ENCODE peak calls at places on chromosomes 4 and X, in five cellular contexts. Y is mammary epithelial cell, P is K562, E is GM23248, U is fibroblast of lung. K is an unnamed sample. For H3K79me2, the result is how much of the 10 kb centered on the place peaks cover.

GRCh38 chr4:107718351-107718965 is 1.6 kb downstream of the PAPSS1 start:
- DNase-seq in P (no peak), E (no peak), U (no peak), Y (peak), K (no peak)

GRCh38 chr4:133147365-133147821 is 1.7 kb upstream of the PCDH10 start:
- DNase-seq in Y (no peak), U (no peak), P (no peak), E (no peak), K (no peak)

GRCh38 chr4:150411527-150411926 is 170.4 kb upstream of the MAB21L2 start:
- DNase-seq in P (no peak), Y (no peak), E (no peak), U (no peak), K (no peak)

GRCh38 chrX:52811065-52811625 is at the start of gene XAGE5:
- DNase-seq in P (peak), E (no peak), Y (no peak), U (no peak), K (no peak)

GRCh38 chr4:99463566-99463965 is 28.4 kb upstream of the ADH7 start:
- DNase-seq in E (no peak), U (no peak), Y (peak), P (no peak), K (no peak)

GRCh38 chr4:38759077-38759789 is 23.6 kb downstream of the TLR10 start:
- DNase-seq in U (peak), Y (peak), E (peak), P (peak), K (no peak)

GRCh38 chrX:104659037-104659744 is 93.2 kb downstream of the IL1RAPL2 start:
- DNase-seq in Y (peak), U (no peak), P (no peak), E (no peak), K (no peak)

GRCh38 chr4:165288639-165289428 is 38.6 kb upstream of the MSMO1 start:
- DNase-seq in E (peak), U (peak), P (no peak), Y (peak), K (no peak)

GRCh38 chr4:86117781-86118302 is 242.0 kb downstream of the MAPK10 start:
- DNase-seq in U (peak), Y (no peak), E (peak), P (no peak), K (no peak)

GRCh38 chr4:107709916-107710315 is 10.1 kb downstream of the PAPSS1 start:
- DNase-seq in P (no peak), U (no peak), E (peak), Y (peak), K (no peak)

GRCh38 chr4:141473952-141474351 is 162.4 kb upstream of the IL15 start:
- DNase-seq in Y (no peak), E (peak), U (peak), P (no peak), K (no peak)

GRCh38 chrX:17792842-17793241 is 55.5 kb downstream of the SCML1 start:
- DNase-seq in Y (no peak), P (no peak), U (no peak), E (no peak), K (no peak)

GRCh38 chr4:154506253-154506652 is 14.7 kb upstream of the DCHS2 start:
- DNase-seq in P (peak), E (peak), Y (peak), U (peak), K (no peak)

GRCh38 chr4:164768516-164768915 is 14.6 kb downstream of the SMIM31 start:
- DNase-seq in E (peak), U (peak), P (no peak), Y (no peak), K (no peak)

GRCh38 chr4:95732061-95732460 is 107.8 kb upstream of the PDHA2 start:
- DNase-seq in Y (peak), P (no peak), E (no peak), U (peak), K (no peak)

GRCh38 chr4:182325848-182326255 is 82.7 kb downstream of the TENM3 start:
- DNase-seq in Y (no peak), U (no peak), P (no peak), E (no peak), K (no peak)

GRCh38 chr4:112673076-112673475 is 36.1 kb downstream of the LARP7 start:
- DNase-seq in P (no peak), E (no peak), Y (no peak), U (no peak), K (no peak)

GRCh38 chr4:184267673-184268573 is 50.2 kb upstream of the ENPP6 start:
- DNase-seq in E (peak), Y (peak), P (peak), U (peak), K (peak)

GRCh38 chr4:24642941-24643628 is 58.7 kb upstream of the DHX15 start:
- DNase-seq in U (peak), E (peak), P (no peak), Y (no peak), K (no peak)

GRCh38 chrX:19156223-19156622 is 34.0 kb upstream of the ADGRG2 start:
- DNase-seq in Y (peak), P (no peak), U (no peak), E (peak), K (no peak)

GRCh38 chr4:52106701-52107100 is 55.6 kb downstream of the SPATA18 start:
- DNase-seq in E (peak), P (no peak), Y (no peak), U (peak), K (no peak)

GRCh38 chrX:24173115-24173847 is 23.8 kb downstream of the ZFX start:
- DNase-seq in Y (no peak), U (no peak), E (no peak), P (no peak), K (no peak)

GRCh38 chrX:76253432-76253831 is 80.6 kb downstream of the PBDC1 start:
- DNase-seq in P (peak), E (peak), Y (peak), U (peak), K (no peak)

GRCh38 chr4:125728568-125728967 is 413.8 kb downstream of the FAT4 start:
- DNase-seq in Y (peak), U (peak), P (no peak), E (peak), K (peak)

GRCh38 chr4:109729155-109729562 is 711 bp downstream of the PLA2G12A start:
- DNase-seq in Y (peak), P (peak), U (peak), E (peak), K (no peak)

GRCh38 chrX:21800344-21800770 is 39.1 kb upstream of the MBTPS2 start:
- DNase-seq in U (peak), P (no peak), Y (peak), E (peak), K (no peak)

GRCh38 chrX:30141966-30142365 is 73.4 kb upstream of the MAGEB2 start:
- DNase-seq in P (peak), E (peak), Y (peak), U (peak), K (no peak)

GRCh38 chr4:106255195-106255594 is 60.8 kb downstream of the TBCK start:
- DNase-seq in U (no peak), E (no peak), P (no peak), Y (no peak), K (no peak)

GRCh38 chrX:41906515-41907165 is 16.7 kb downstream of the CASK start:
- DNase-seq in Y (peak), E (peak), P (no peak), U (no peak), K (no peak)

GRCh38 chrX:85140963-85141362 is 102.6 kb downstream of the SATL1 start:
- DNase-seq in E (no peak), Y (no peak), P (no peak), U (no peak), K (no peak)

GRCh38 chr4:73869130-73870055 is at the start of gene CXCL1:
- DNase-seq in E (peak), Y (peak), P (peak), U (no peak), K (no peak)

GRCh38 chr4:165626316-165626715 is 246.7 kb upstream of the TLL1 start:
- DNase-seq in Y (no peak), U (no peak), E (no peak), P (no peak), K (no peak)

GRCh38 chr4:827209-828081 is 1.5 kb upstream of the CPLX1 start:
- DNase-seq in U (no peak), Y (no peak), P (no peak), E (no peak), K (no peak)
- TF ChIP-seq EZH2 in U (peak), Y (no peak), P (no peak), E (no peak), K (peak)

GRCh38 chr4:186189656-186190055 is 1.7 kb upstream of the CYP4V2 start:
- DNase-seq in Y (no peak), E (no peak), P (no peak), U (no peak), K (no peak)

GRCh38 chr4:186193851-186194250 is 2.5 kb downstream of the CYP4V2 start:
- DNase-seq in E (no peak), P (no peak), U (no peak), Y (no peak), K (no peak)

GRCh38 chr4:186192068-186192751 is 843 bp downstream of the CYP4V2 start:
- DNase-seq in P (no peak), Y (peak), U (peak), E (peak), K (no peak)

GRCh38 chr4:186190456-186191265 is 706 bp upstream of the CYP4V2 start:
- DNase-seq in U (peak), Y (no peak), E (peak), P (peak), K (no peak)

DNA sequence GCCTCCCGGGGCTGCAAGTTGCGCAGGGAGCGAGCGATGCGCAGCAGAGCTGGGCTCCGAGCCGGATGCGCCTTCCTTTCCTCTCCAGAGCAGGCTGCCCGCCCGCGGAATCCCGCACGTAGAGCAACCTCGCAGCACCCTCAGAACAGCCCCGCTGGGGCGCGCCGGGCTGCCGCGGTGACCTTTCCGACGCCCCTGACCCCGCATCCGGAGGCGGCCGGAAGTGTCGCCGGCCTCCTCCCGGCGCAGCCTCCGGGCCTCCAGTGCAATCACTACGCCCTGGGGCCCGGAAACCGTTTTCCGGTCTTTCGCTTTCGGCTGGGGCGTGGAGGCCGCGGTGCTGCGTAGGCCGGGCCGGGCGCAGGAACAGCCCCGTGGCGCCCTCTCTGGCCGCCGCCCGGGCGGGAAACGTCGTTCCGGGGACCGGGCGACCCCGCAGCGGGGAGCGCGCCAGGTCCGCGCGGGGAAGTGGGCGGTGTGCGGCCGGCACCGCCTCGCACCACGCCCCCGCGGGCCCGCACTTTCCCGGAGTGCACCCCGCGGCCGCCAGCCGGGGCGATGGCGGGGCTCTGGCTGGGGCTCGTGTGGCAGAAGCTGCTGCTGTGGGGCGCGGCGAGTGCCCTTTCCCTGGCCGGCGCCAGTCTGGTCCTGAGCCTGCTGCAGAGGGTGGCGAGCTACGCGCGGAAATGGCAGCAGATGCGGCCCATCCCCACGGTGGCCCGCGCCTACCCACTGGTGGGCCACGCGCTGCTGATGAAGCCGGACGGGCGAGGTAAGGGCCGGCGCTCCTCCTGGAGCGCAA is at the start of gene CYP4V2:
- DNase-seq in E (peak), Y (peak), U (peak), P (peak), K (no peak)
- H3K79me2 ChIP-seq in E (under half), Y (under half), U (under half), P (under half), K (under half)

GRCh38 chr4:72567821-72568620 is 1.0 kb downstream of the ADAMTS3 start:
- DNase-seq in Y (peak), P (peak), U (peak), E (peak), K (no peak)
- TF ChIP-seq EZH2 in Y (no peak), P (no peak), U (no peak), E (no peak), K (no peak)

GRCh38 chr4:144710526-144710912 is 64.6 kb downstream of the HHIP start:
- DNase-seq in Y (no peak), U (no peak), E (no peak), P (no peak), K (no peak)

GRCh38 chr4:144715230-144715629 is 69.3 kb downstream of the HHIP start:
- DNase-seq in Y (no peak), P (no peak), E (no peak), U (no peak), K (no peak)

GRCh38 chr4:144714166-144714565 is 68.2 kb downstream of the HHIP start:
- DNase-seq in Y (peak), P (no peak), U (no peak), E (no peak), K (peak)

GRCh38 chr4:144711685-144712456 is 65.9 kb downstream of the HHIP start:
- DNase-seq in U (no peak), Y (no peak), P (no peak), E (no peak), K (no peak)

DNA sequence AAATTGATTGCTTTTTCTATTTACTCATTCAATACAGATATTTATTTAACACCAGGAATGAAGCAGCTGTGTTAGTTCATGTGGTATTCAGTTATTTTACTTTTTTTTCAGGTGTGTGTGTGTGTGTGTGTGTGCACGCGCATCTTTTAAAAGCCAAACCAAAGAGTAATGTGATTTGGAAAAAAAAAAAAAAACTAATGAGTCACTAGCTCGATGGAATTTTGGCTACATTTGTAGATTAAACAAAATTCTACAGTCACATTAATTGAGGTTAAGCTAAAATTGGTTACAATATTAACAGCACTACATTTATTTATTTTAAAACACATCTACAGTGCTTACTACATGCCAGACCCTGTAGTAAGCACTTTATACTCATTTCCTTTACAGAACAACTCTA is 66.8 kb downstream of the HHIP start:
- DNase-seq in E (peak), P (no peak), Y (peak), U (peak), K (no peak)
- H3K79me2 ChIP-seq in E (under half), P (under half), Y (under half), U (under half), K (under half)

DNA sequence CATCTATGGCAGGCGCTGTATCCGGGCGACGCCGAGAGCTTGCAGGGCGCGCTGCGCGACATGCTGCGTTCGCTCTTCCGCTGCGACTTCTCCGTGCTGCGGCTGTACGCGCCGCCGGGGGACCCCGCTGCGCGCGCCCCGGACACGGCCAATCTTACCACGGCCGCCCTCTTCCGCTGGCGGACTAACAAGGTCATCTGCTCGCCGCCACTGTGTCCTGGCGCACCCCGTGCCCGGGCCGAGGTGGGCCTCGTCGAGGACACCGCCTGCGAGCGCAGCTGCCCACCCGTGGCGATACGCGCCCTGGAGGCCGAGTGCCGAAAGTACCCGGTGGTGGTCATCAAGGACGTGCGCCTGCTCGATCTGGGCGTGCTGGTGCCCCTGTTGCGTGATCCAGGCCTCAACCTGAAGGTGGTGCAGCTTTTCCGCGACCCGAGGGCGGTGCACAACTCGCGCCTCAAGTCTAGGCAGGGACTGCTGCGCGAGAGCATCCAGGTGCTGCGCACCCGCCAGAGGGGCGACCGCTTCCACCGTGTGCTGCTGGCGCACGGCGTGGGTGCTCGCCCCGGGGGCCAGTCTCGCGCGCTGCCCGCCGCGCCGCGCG is 874 bp downstream of the CHST7 start:
- DNase-seq in E (peak), P (no peak), U (no peak), Y (peak), K (no peak)
- TF ChIP-seq EZH2 in E (no peak), P (no peak), U (no peak), Y (no peak), K (no peak)

DNA sequence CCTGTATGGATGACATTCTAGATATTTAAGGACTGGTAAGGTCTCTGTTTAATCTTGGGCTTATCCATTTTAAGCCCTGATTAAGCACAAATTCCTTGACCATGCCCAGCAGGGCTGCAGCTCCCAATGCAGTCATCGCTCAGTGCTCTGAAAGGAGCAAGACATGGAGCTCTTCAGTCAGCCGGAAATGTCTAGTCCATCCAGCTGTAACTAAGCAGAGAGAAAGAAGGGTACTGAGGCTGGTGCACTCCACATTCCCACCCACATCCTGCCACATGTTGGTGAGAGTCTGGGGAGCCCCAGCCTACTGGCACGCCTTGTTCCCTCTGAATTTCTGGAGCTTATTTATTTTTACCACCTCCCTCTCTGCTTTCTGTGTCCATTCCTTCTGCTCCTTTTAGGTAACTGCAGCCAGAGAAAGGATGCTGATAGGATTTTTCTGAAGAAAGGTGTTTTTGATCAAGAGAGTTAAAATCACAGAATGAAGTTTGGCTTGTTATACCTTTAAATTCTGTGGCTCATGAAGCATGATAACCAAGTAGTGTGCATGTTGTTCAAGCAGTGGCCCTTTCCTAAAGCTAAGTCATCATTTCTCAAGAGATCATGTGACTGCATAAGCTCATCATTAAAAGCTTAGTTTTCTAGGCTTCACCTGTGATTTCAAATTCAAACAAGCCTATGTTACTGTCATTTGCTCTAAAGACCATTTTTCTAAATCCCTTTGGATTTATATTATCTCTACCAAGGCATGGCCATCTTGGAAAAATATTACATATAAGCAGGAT is 74.0 kb downstream of the GALNT7 start:
- DNase-seq in E (no peak), U (no peak), Y (peak), P (no peak), K (no peak)
- H3K79me2 ChIP-seq in E (under half), U (under half), Y (under half), P (under half), K (under half)

GRCh38 chrX:118974908-118975671 is 672 bp downstream of the LONRF3 start:
- DNase-seq in E (peak), U (no peak), P (peak), Y (no peak), K (no peak)
- TF ChIP-seq EZH2 in E (no peak), U (peak), P (no peak), Y (no peak), K (peak)

K was measured in keratinocyte.